ENCODE peak calls at places on chromosomes 13 and 19, in eight cellular contexts. One of them, this sample, is unnamed.

GRCh38 chr19:7874080-7874856 is at the start of gene PRR36:
- DNase-seq in heart left ventricle: peak
- DNase-seq in left lung: no peak
- DNase-seq in AG04449: no peak
- DNase-seq in AG09309: no peak
- DNase-seq in endodermal cell: peak
- DNase-seq in neural progenitor cell: peak
- DNase-seq in cardiac fibroblast: no peak
- DNase-seq in this sample: no peak

GRCh38 chr13:60267498-60268202 is 103.9 kb upstream of the DIAPH3 start:
- DNase-seq in heart left ventricle: no peak
- DNase-seq in left lung: peak
- DNase-seq in AG04449: no peak
- DNase-seq in AG09309: no peak
- DNase-seq in endodermal cell: peak
- DNase-seq in neural progenitor cell: peak
- DNase-seq in cardiac fibroblast: peak
- DNase-seq in this sample: no peak

GRCh38 chr13:42354246-42355117 is 82.5 kb downstream of the AKAP11 start:
- DNase-seq in heart left ventricle: no peak
- DNase-seq in left lung: no peak
- DNase-seq in AG04449: peak
- DNase-seq in AG09309: no peak
- DNase-seq in endodermal cell: no peak
- DNase-seq in neural progenitor cell: peak
- DNase-seq in cardiac fibroblast: peak
- DNase-seq in this sample: peak

GRCh38 chr13:26342898-26343297 is 89.0 kb downstream of the CDK8 start:
- DNase-seq in heart left ventricle: no peak
- DNase-seq in left lung: no peak
- DNase-seq in AG04449: no peak
- DNase-seq in AG09309: no peak
- DNase-seq in endodermal cell: no peak
- DNase-seq in neural progenitor cell: no peak
- DNase-seq in cardiac fibroblast: no peak
- DNase-seq in this sample: no peak

GRCh38 chr13:49044008-49044407 is 68.3 kb downstream of the FNDC3A start:
- DNase-seq in heart left ventricle: no peak
- DNase-seq in left lung: no peak
- DNase-seq in AG04449: no peak
- DNase-seq in AG09309: no peak
- DNase-seq in endodermal cell: no peak
- DNase-seq in neural progenitor cell: no peak
- DNase-seq in cardiac fibroblast: no peak
- DNase-seq in this sample: no peak

GRCh38 chr19:11797491-11797890 is 832 bp upstream of the ZNF491 start:
- DNase-seq in heart left ventricle: peak
- DNase-seq in left lung: peak
- DNase-seq in AG04449: peak
- DNase-seq in AG09309: peak
- DNase-seq in endodermal cell: peak
- DNase-seq in neural progenitor cell: peak
- DNase-seq in cardiac fibroblast: peak
- DNase-seq in this sample: peak

GRCh38 chr13:79295906-79296564 is 110.0 kb downstream of the RBM26 start:
- DNase-seq in heart left ventricle: no peak
- DNase-seq in left lung: no peak
- DNase-seq in AG04449: no peak
- DNase-seq in AG09309: no peak
- DNase-seq in endodermal cell: no peak
- DNase-seq in neural progenitor cell: no peak
- DNase-seq in cardiac fibroblast: peak
- DNase-seq in this sample: no peak

GRCh38 chr13:48726711-48727110 is 73.0 kb downstream of the CYSLTR2 start:
- DNase-seq in heart left ventricle: peak
- DNase-seq in left lung: no peak
- DNase-seq in AG04449: no peak
- DNase-seq in AG09309: no peak
- DNase-seq in endodermal cell: no peak
- DNase-seq in neural progenitor cell: no peak
- DNase-seq in cardiac fibroblast: no peak
- DNase-seq in this sample: no peak

GRCh38 chr13:64029343-64030093 is 2613.9 kb upstream of the PCDH20 start:
- DNase-seq in heart left ventricle: no peak
- DNase-seq in left lung: peak
- DNase-seq in AG04449: no peak
- DNase-seq in AG09309: no peak
- DNase-seq in endodermal cell: peak
- DNase-seq in neural progenitor cell: no peak
- DNase-seq in cardiac fibroblast: no peak
- DNase-seq in this sample: no peak

GRCh38 chr13:29993716-29994488 is 143.5 kb upstream of the UBL3 start:
- DNase-seq in heart left ventricle: no peak
- DNase-seq in left lung: no peak
- DNase-seq in AG04449: peak
- DNase-seq in AG09309: peak
- DNase-seq in endodermal cell: no peak
- DNase-seq in neural progenitor cell: no peak
- DNase-seq in cardiac fibroblast: peak
- DNase-seq in this sample: no peak

GRCh38 chr13:113929628-113930615 is 44.0 kb downstream of the C13orf46 start:
- DNase-seq in heart left ventricle: no peak
- DNase-seq in left lung: no peak
- DNase-seq in AG04449: no peak
- DNase-seq in AG09309: no peak
- DNase-seq in endodermal cell: peak
- DNase-seq in neural progenitor cell: no peak
- DNase-seq in cardiac fibroblast: no peak
- DNase-seq in this sample: no peak

GRCh38 chr13:95256086-95256485 is 45.2 kb downstream of the ABCC4 start:
- DNase-seq in heart left ventricle: no peak
- DNase-seq in left lung: no peak
- DNase-seq in AG04449: peak
- DNase-seq in AG09309: peak
- DNase-seq in endodermal cell: no peak
- DNase-seq in neural progenitor cell: no peak
- DNase-seq in cardiac fibroblast: peak
- DNase-seq in this sample: peak

GRCh38 chr13:101306773-101307172 is 109.5 kb downstream of the NALCN start:
- DNase-seq in heart left ventricle: no peak
- DNase-seq in left lung: no peak
- DNase-seq in AG04449: no peak
- DNase-seq in AG09309: no peak
- DNase-seq in endodermal cell: no peak
- DNase-seq in neural progenitor cell: no peak
- DNase-seq in cardiac fibroblast: no peak
- DNase-seq in this sample: no peak

GRCh38 chr13:113637262-113638160 is 20.5 kb downstream of the ATP4B start:
- DNase-seq in heart left ventricle: peak
- DNase-seq in left lung: peak
- DNase-seq in AG04449: no peak
- DNase-seq in AG09309: no peak
- DNase-seq in endodermal cell: peak
- DNase-seq in neural progenitor cell: no peak
- DNase-seq in cardiac fibroblast: no peak
- DNase-seq in this sample: no peak

GRCh38 chr13:106281426-106281825 is 254.0 kb downstream of the EFNB2 start:
- DNase-seq in heart left ventricle: no peak
- DNase-seq in left lung: no peak
- DNase-seq in AG04449: no peak
- DNase-seq in AG09309: no peak
- DNase-seq in endodermal cell: no peak
- DNase-seq in neural progenitor cell: no peak
- DNase-seq in cardiac fibroblast: no peak
- DNase-seq in this sample: no peak

GRCh38 chr19:41703602-41704293 is 4.7 kb upstream of the CEACAM5 start:
- DNase-seq in heart left ventricle: no peak
- DNase-seq in left lung: no peak
- DNase-seq in AG04449: no peak
- DNase-seq in AG09309: no peak
- DNase-seq in endodermal cell: peak
- DNase-seq in neural progenitor cell: no peak
- DNase-seq in cardiac fibroblast: no peak
- DNase-seq in this sample: no peak

GRCh38 chr13:34672631-34673030 is 269.4 kb upstream of the NBEA start:
- DNase-seq in heart left ventricle: no peak
- DNase-seq in left lung: no peak
- DNase-seq in AG04449: no peak
- DNase-seq in AG09309: no peak
- DNase-seq in endodermal cell: no peak
- DNase-seq in neural progenitor cell: no peak
- DNase-seq in cardiac fibroblast: peak
- DNase-seq in this sample: no peak

GRCh38 chr19:17966497-17967257 is at the start of gene KCNN1:
- DNase-seq in heart left ventricle: no peak
- DNase-seq in left lung: no peak
- DNase-seq in AG04449: no peak
- DNase-seq in AG09309: no peak
- DNase-seq in endodermal cell: peak
- DNase-seq in neural progenitor cell: peak
- DNase-seq in cardiac fibroblast: no peak
- DNase-seq in this sample: no peak

GRCh38 chr13:93956416-93956815 is 523.1 kb downstream of the DCT start:
- DNase-seq in heart left ventricle: no peak
- DNase-seq in left lung: no peak
- DNase-seq in AG04449: no peak
- DNase-seq in AG09309: no peak
- DNase-seq in endodermal cell: no peak
- DNase-seq in neural progenitor cell: no peak
- DNase-seq in cardiac fibroblast: no peak
- DNase-seq in this sample: no peak

GRCh38 chr19:6925801-6926751 is 38.7 kb downstream of the ADGRE1 start:
- DNase-seq in heart left ventricle: no peak
- DNase-seq in left lung: no peak
- DNase-seq in AG04449: no peak
- DNase-seq in AG09309: peak
- DNase-seq in endodermal cell: peak
- DNase-seq in neural progenitor cell: no peak
- DNase-seq in cardiac fibroblast: peak
- DNase-seq in this sample: no peak

GRCh38 chr13:99217461-99218101 is 16.9 kb downstream of the UBAC2 start:
- DNase-seq in heart left ventricle: no peak
- DNase-seq in left lung: no peak
- DNase-seq in AG04449: no peak
- DNase-seq in AG09309: no peak
- DNase-seq in endodermal cell: no peak
- DNase-seq in neural progenitor cell: no peak
- DNase-seq in cardiac fibroblast: no peak
- DNase-seq in this sample: no peak

GRCh38 chr13:28620011-28620830 is 38.7 kb upstream of the POMP start:
- DNase-seq in heart left ventricle: no peak
- DNase-seq in left lung: no peak
- DNase-seq in AG04449: no peak
- DNase-seq in AG09309: no peak
- DNase-seq in endodermal cell: no peak
- DNase-seq in neural progenitor cell: no peak
- DNase-seq in cardiac fibroblast: peak
- DNase-seq in this sample: no peak

GRCh38 chr19:32870154-32870573 is 597 bp upstream of the SLC7A9 start:
- DNase-seq in heart left ventricle: no peak
- DNase-seq in left lung: no peak
- DNase-seq in AG04449: no peak
- DNase-seq in AG09309: no peak
- DNase-seq in endodermal cell: peak
- DNase-seq in neural progenitor cell: peak
- DNase-seq in cardiac fibroblast: no peak
- DNase-seq in this sample: no peak

GRCh38 chr13:75173457-75174356 is 308.3 kb downstream of the TBC1D4 start:
- DNase-seq in heart left ventricle: no peak
- DNase-seq in left lung: no peak
- DNase-seq in AG04449: no peak
- DNase-seq in AG09309: no peak
- DNase-seq in endodermal cell: peak
- DNase-seq in neural progenitor cell: no peak
- DNase-seq in cardiac fibroblast: no peak
- DNase-seq in this sample: no peak

GRCh38 chr13:32829676-32830091 is 186.5 kb upstream of the KL start:
- DNase-seq in heart left ventricle: no peak
- DNase-seq in left lung: no peak
- DNase-seq in AG04449: no peak
- DNase-seq in AG09309: no peak
- DNase-seq in endodermal cell: peak
- DNase-seq in neural progenitor cell: no peak
- DNase-seq in cardiac fibroblast: peak
- DNase-seq in this sample: no peak

GRCh38 chr13:50444726-50445125 is 398.8 kb downstream of the DLEU7 start:
- DNase-seq in heart left ventricle: no peak
- DNase-seq in left lung: no peak
- DNase-seq in AG04449: no peak
- DNase-seq in AG09309: no peak
- DNase-seq in endodermal cell: peak
- DNase-seq in neural progenitor cell: no peak
- DNase-seq in cardiac fibroblast: no peak
- DNase-seq in this sample: peak

GRCh38 chr19:43316591-43317319 is 36.7 kb upstream of the CD177 start:
- DNase-seq in heart left ventricle: no peak
- DNase-seq in left lung: no peak
- DNase-seq in AG04449: no peak
- DNase-seq in AG09309: no peak
- DNase-seq in endodermal cell: peak
- DNase-seq in neural progenitor cell: peak
- DNase-seq in cardiac fibroblast: peak
- DNase-seq in this sample: no peak

GRCh38 chr19:39133431-39134270 is 8.1 kb downstream of the PAK4 start:
- DNase-seq in heart left ventricle: no peak
- DNase-seq in left lung: peak
- DNase-seq in AG04449: no peak
- DNase-seq in AG09309: no peak
- DNase-seq in endodermal cell: peak
- DNase-seq in neural progenitor cell: peak
- DNase-seq in cardiac fibroblast: no peak
- DNase-seq in this sample: no peak
- H3K4me3 ChIP-seq in heart left ventricle: no peak
- H3K4me3 ChIP-seq in left lung: no peak
- H3K4me3 ChIP-seq in AG04449: no peak
- H3K4me3 ChIP-seq in AG09309: no peak
- H3K4me3 ChIP-seq in endodermal cell: no peak
- H3K4me3 ChIP-seq in neural progenitor cell: peak
- H3K4me3 ChIP-seq in cardiac fibroblast: no peak
- H3K4me3 ChIP-seq in this sample: no peak

GRCh38 chr19:5349041-5349440 is 8.4 kb upstream of the PTPRS start:
- DNase-seq in heart left ventricle: no peak
- DNase-seq in left lung: no peak
- DNase-seq in AG04449: no peak
- DNase-seq in AG09309: no peak
- DNase-seq in endodermal cell: peak
- DNase-seq in neural progenitor cell: peak
- DNase-seq in cardiac fibroblast: no peak
- DNase-seq in this sample: no peak
- TF ChIP-seq CTCF in heart left ventricle: no peak
- TF ChIP-seq CTCF in left lung: no peak
- TF ChIP-seq CTCF in AG04449: peak
- TF ChIP-seq CTCF in AG09309: no peak
- TF ChIP-seq CTCF in endodermal cell: peak
- TF ChIP-seq CTCF in neural progenitor cell: peak
- TF ChIP-seq CTCF in cardiac fibroblast: no peak
- TF ChIP-seq CTCF in this sample: peak

GRCh38 chr19:12953456-12954149 is 3.4 kb downstream of the GADD45GIP1 start:
- DNase-seq in heart left ventricle: no peak
- DNase-seq in left lung: no peak
- DNase-seq in AG04449: no peak
- DNase-seq in AG09309: no peak
- DNase-seq in endodermal cell: no peak
- DNase-seq in neural progenitor cell: no peak
- DNase-seq in cardiac fibroblast: no peak
- DNase-seq in this sample: no peak
- H3K4me3 ChIP-seq in heart left ventricle: no peak
- H3K4me3 ChIP-seq in left lung: no peak
- H3K4me3 ChIP-seq in AG04449: no peak
- H3K4me3 ChIP-seq in AG09309: no peak
- H3K4me3 ChIP-seq in endodermal cell: no peak
- H3K4me3 ChIP-seq in neural progenitor cell: no peak
- H3K4me3 ChIP-seq in cardiac fibroblast: no peak
- H3K4me3 ChIP-seq in this sample: no peak

GRCh38 chr19:35592226-35592625 is 6.3 kb downstream of the PMIS2 start:
- DNase-seq in heart left ventricle: no peak
- DNase-seq in left lung: no peak
- DNase-seq in AG04449: no peak
- DNase-seq in AG09309: no peak
- DNase-seq in endodermal cell: peak
- DNase-seq in neural progenitor cell: peak
- DNase-seq in cardiac fibroblast: peak
- DNase-seq in this sample: no peak
- TF ChIP-seq CTCF in heart left ventricle: peak
- TF ChIP-seq CTCF in left lung: peak
- TF ChIP-seq CTCF in AG04449: peak
- TF ChIP-seq CTCF in AG09309: peak
- TF ChIP-seq CTCF in endodermal cell: peak
- TF ChIP-seq CTCF in neural progenitor cell: peak
- TF ChIP-seq CTCF in cardiac fibroblast: peak
- TF ChIP-seq CTCF in this sample: peak